ENCODE peak calls at places on chromosomes 3 and 15, in five cellular contexts. One of them, this sample, is unnamed. For H3F3A and H3K4me1, the result is how much of the 10 kb centered on the place peaks cover.

GRCh38 chr3:158847466-158847849 is 45.6 kb downstream of the MFSD1 start:
- DNase-seq in MM.1S: no peak
- DNase-seq in GM23248: peak
- DNase-seq in neural progenitor cell: no peak
- DNase-seq in SK-N-SH: no peak
- DNase-seq in this sample: peak

GRCh38 chr3:111666041-111666735 is 71.0 kb upstream of the ZBED2 start:
- DNase-seq in SK-N-SH: no peak
- DNase-seq in GM23248: peak
- DNase-seq in MM.1S: no peak
- DNase-seq in neural progenitor cell: no peak
- DNase-seq in this sample: peak

GRCh38 chr15:29538110-29538509 is 268.5 kb upstream of the NSMCE3 start:
- DNase-seq in neural progenitor cell: no peak
- DNase-seq in MM.1S: no peak
- DNase-seq in GM23248: no peak
- DNase-seq in SK-N-SH: no peak
- DNase-seq in this sample: no peak

GRCh38 chr3:55488398-55489055 is 1.4 kb upstream of the WNT5A start:
- DNase-seq in GM23248: peak
- DNase-seq in MM.1S: peak
- DNase-seq in SK-N-SH: peak
- DNase-seq in neural progenitor cell: peak
- DNase-seq in this sample: peak

GRCh38 chr15:87477759-87478687 is 778.5 kb downstream of the NTRK3 start:
- DNase-seq in neural progenitor cell: peak
- DNase-seq in MM.1S: no peak
- DNase-seq in SK-N-SH: peak
- DNase-seq in GM23248: peak
- DNase-seq in this sample: peak

GRCh38 chr3:114539525-114539924 is 245.7 kb downstream of the TIGIT start:
- DNase-seq in neural progenitor cell: no peak
- DNase-seq in MM.1S: no peak
- DNase-seq in SK-N-SH: no peak
- DNase-seq in GM23248: no peak
- DNase-seq in this sample: no peak

GRCh38 chr3:111621535-111621934 is 26.4 kb upstream of the ZBED2 start:
- DNase-seq in neural progenitor cell: peak
- DNase-seq in GM23248: no peak
- DNase-seq in MM.1S: no peak
- DNase-seq in SK-N-SH: peak
- DNase-seq in this sample: peak

GRCh38 chr3:61638721-61639120 is 77.3 kb downstream of the PTPRG start:
- DNase-seq in MM.1S: no peak
- DNase-seq in neural progenitor cell: no peak
- DNase-seq in SK-N-SH: no peak
- DNase-seq in GM23248: peak
- DNase-seq in this sample: no peak

GRCh38 chr3:31968927-31969418 is 12.1 kb downstream of the OSBPL10 start:
- DNase-seq in SK-N-SH: no peak
- DNase-seq in GM23248: peak
- DNase-seq in neural progenitor cell: peak
- DNase-seq in MM.1S: no peak
- DNase-seq in this sample: peak

GRCh38 chr3:55906896-55907295 is 419.8 kb upstream of the WNT5A start:
- DNase-seq in GM23248: peak
- DNase-seq in neural progenitor cell: no peak
- DNase-seq in SK-N-SH: no peak
- DNase-seq in MM.1S: no peak
- DNase-seq in this sample: peak

GRCh38 chr15:83854314-83854713 is 200.4 kb downstream of the ADAMTSL3 start:
- DNase-seq in neural progenitor cell: no peak
- DNase-seq in GM23248: no peak
- DNase-seq in MM.1S: no peak
- DNase-seq in SK-N-SH: no peak
- DNase-seq in this sample: peak

GRCh38 chr15:48845123-48845522 is 32.8 kb upstream of the EID1 start:
- DNase-seq in GM23248: no peak
- DNase-seq in MM.1S: no peak
- DNase-seq in neural progenitor cell: no peak
- DNase-seq in SK-N-SH: no peak
- DNase-seq in this sample: no peak

GRCh38 chr3:103410231-103410630 is 975.4 kb downstream of the ZPLD1 start:
- DNase-seq in SK-N-SH: no peak
- DNase-seq in GM23248: no peak
- DNase-seq in neural progenitor cell: peak
- DNase-seq in MM.1S: no peak
- DNase-seq in this sample: no peak

GRCh38 chr3:25783661-25784512 is 644 bp upstream of the NGLY1 start:
- DNase-seq in GM23248: peak
- DNase-seq in SK-N-SH: no peak
- DNase-seq in neural progenitor cell: peak
- DNase-seq in MM.1S: peak
- DNase-seq in this sample: peak

DNA sequence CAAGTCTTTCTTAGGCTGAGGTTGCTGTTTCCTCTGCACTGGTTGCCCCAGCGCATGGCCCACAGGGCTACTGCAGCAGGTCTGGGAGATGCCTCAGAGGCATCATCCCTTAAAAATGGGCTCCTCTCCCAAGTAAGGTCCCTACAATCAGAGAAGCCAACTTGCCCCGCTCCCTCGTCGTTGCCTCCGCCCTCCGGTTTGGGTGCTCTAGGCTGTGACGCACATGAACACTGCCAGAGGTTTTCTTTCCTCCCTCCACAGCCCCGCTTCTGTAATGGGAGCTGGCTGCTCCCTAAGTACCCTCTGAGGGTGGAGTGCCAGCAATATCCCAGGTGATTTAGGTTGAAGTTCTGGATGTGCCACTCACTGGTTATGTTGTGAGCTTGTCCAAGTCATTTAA is 14.0 kb downstream of the MAGEF1 start:
- DNase-seq in GM23248: no peak
- DNase-seq in SK-N-SH: peak
- DNase-seq in neural progenitor cell: no peak
- DNase-seq in MM.1S: no peak
- DNase-seq in this sample: no peak
- H3F3A ChIP-seq in GM23248: under half
- H3F3A ChIP-seq in SK-N-SH: under half
- H3F3A ChIP-seq in neural progenitor cell: under half
- H3F3A ChIP-seq in MM.1S: under half
- H3F3A ChIP-seq in this sample: under half

GRCh38 chr3:11367116-11367781 is 95.1 kb downstream of the ATG7 start:
- DNase-seq in neural progenitor cell: peak
- DNase-seq in GM23248: peak
- DNase-seq in SK-N-SH: no peak
- DNase-seq in MM.1S: no peak
- DNase-seq in this sample: peak
- H2AFZ ChIP-seq in neural progenitor cell: peak
- H2AFZ ChIP-seq in GM23248: peak
- H2AFZ ChIP-seq in SK-N-SH: no peak
- H2AFZ ChIP-seq in MM.1S: no peak
- H2AFZ ChIP-seq in this sample: no peak

GRCh38 chr15:59329091-59329490 is 43.6 kb downstream of the MYO1E start:
- DNase-seq in GM23248: no peak
- DNase-seq in neural progenitor cell: no peak
- DNase-seq in MM.1S: no peak
- DNase-seq in SK-N-SH: no peak
- DNase-seq in this sample: no peak

GRCh38 chr15:59332009-59332408 is 40.7 kb downstream of the MYO1E start:
- DNase-seq in GM23248: no peak
- DNase-seq in neural progenitor cell: no peak
- DNase-seq in SK-N-SH: no peak
- DNase-seq in MM.1S: no peak
- DNase-seq in this sample: no peak

GRCh38 chr15:59327942-59328341 is 44.7 kb downstream of the MYO1E start:
- DNase-seq in SK-N-SH: no peak
- DNase-seq in GM23248: no peak
- DNase-seq in neural progenitor cell: no peak
- DNase-seq in MM.1S: no peak
- DNase-seq in this sample: no peak

GRCh38 chr15:59329570-59330350 is 42.9 kb downstream of the MYO1E start:
- DNase-seq in MM.1S: no peak
- DNase-seq in neural progenitor cell: no peak
- DNase-seq in SK-N-SH: no peak
- DNase-seq in GM23248: peak
- DNase-seq in this sample: peak

DNA sequence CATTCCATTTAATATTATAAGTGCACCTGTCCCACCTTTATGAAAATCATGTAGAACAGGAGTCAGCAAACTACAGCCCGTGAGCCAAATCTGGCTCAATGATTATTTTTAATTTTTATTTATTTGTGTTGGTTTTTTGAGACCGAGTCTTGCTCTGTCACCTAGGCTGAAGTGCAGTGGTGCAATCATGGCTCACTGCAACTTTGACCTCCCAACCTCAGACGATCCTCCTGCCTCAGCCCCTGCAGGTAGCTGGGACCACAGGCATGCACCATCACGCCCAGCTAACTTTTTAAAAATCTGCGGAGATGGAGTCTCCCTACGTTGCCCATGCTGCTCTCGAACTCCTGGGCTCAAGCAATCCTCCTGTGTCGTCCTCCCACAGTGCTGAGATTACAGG is 42.0 kb downstream of the MYO1E start:
- DNase-seq in neural progenitor cell: no peak
- DNase-seq in GM23248: no peak
- DNase-seq in SK-N-SH: no peak
- DNase-seq in MM.1S: no peak
- DNase-seq in this sample: no peak
- H3K4me1 ChIP-seq in neural progenitor cell: under half
- H3K4me1 ChIP-seq in GM23248: under half
- H3K4me1 ChIP-seq in SK-N-SH: under half
- H3K4me1 ChIP-seq in MM.1S: under half
- H3K4me1 ChIP-seq in this sample: under half

GRCh38 chr3:29271501-29271900 is 9.4 kb upstream of the RBMS3 start:
- DNase-seq in MM.1S: no peak
- DNase-seq in SK-N-SH: no peak
- DNase-seq in neural progenitor cell: no peak
- DNase-seq in GM23248: no peak
- DNase-seq in this sample: no peak

GRCh38 chr3:29270752-29271151 is 10.1 kb upstream of the RBMS3 start:
- DNase-seq in GM23248: no peak
- DNase-seq in neural progenitor cell: no peak
- DNase-seq in SK-N-SH: no peak
- DNase-seq in MM.1S: no peak
- DNase-seq in this sample: no peak

GRCh38 chr3:29275309-29275708 is 5.6 kb upstream of the RBMS3 start:
- DNase-seq in MM.1S: no peak
- DNase-seq in GM23248: peak
- DNase-seq in SK-N-SH: no peak
- DNase-seq in neural progenitor cell: no peak
- DNase-seq in this sample: no peak

GRCh38 chr3:29277249-29277648 is 3.6 kb upstream of the RBMS3 start:
- DNase-seq in MM.1S: no peak
- DNase-seq in GM23248: no peak
- DNase-seq in SK-N-SH: no peak
- DNase-seq in neural progenitor cell: no peak
- DNase-seq in this sample: no peak

DNA sequence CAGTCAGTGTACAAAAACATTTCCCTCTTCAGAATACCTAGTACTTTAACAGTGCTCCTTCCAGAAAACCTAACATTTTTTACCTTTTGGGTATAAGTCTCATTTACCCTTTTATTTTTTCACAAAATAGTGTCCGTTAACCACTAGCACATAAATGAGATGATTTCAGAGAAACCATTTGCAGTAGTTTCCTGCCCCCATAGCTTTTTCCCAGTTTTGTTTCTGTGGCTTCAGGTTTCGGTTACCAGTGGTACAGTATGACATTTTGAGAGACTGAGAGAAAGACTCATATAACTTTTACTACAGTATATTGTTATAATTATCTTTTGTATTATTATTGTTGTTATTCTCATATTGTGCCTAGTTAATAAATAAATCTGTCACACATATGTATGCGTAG is 6.2 kb upstream of the RBMS3 start:
- DNase-seq in neural progenitor cell: no peak
- DNase-seq in MM.1S: no peak
- DNase-seq in GM23248: no peak
- DNase-seq in SK-N-SH: no peak
- DNase-seq in this sample: no peak
- H3F3A ChIP-seq in neural progenitor cell: under half
- H3F3A ChIP-seq in MM.1S: under half
- H3F3A ChIP-seq in GM23248: under half
- H3F3A ChIP-seq in SK-N-SH: under half
- H3F3A ChIP-seq in this sample: under half

GRCh38 chr3:120742198-120743080 is at the start of the genes GTF2E1 and RABL3:
- DNase-seq in GM23248: peak
- DNase-seq in SK-N-SH: peak
- DNase-seq in neural progenitor cell: peak
- DNase-seq in MM.1S: peak
- DNase-seq in this sample: peak

GRCh38 chr3:120741320-120741719 is 996 bp downstream of the RABL3 start:
- DNase-seq in MM.1S: no peak
- DNase-seq in neural progenitor cell: no peak
- DNase-seq in SK-N-SH: peak
- DNase-seq in GM23248: no peak
- DNase-seq in this sample: peak

GRCh38 chr3:120743556-120744195 is 1.1 kb downstream of the GTF2E1 start:
- DNase-seq in MM.1S: no peak
- DNase-seq in neural progenitor cell: no peak
- DNase-seq in GM23248: peak
- DNase-seq in SK-N-SH: no peak
- DNase-seq in this sample: peak

GRCh38 chr3:120743081-120743365 is 479 bp downstream of the GTF2E1 start:
- DNase-seq in GM23248: peak
- DNase-seq in neural progenitor cell: no peak
- DNase-seq in SK-N-SH: no peak
- DNase-seq in MM.1S: no peak
- DNase-seq in this sample: peak

DNA sequence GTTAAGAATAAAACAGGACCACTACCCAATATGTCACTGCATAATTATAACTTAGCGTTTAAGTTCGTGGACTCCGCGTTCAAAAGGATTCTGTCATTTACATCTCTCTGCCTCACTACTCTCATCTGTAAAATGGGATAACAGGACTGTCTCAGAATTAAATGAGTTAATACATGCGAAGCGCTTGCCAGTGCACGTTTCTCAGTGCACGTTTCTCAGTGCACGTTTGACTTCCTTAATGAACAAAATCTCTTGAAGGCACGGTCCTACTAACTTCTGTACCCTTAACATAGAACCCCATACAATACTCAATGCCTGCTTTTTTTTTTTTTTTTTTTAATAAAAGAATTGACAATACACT is 499 bp downstream of the RABL3 start:
- DNase-seq in neural progenitor cell: no peak
- DNase-seq in SK-N-SH: no peak
- DNase-seq in GM23248: peak
- DNase-seq in MM.1S: no peak
- DNase-seq in this sample: no peak
- H2AFZ ChIP-seq in neural progenitor cell: peak
- H2AFZ ChIP-seq in SK-N-SH: peak
- H2AFZ ChIP-seq in GM23248: peak
- H2AFZ ChIP-seq in MM.1S: peak
- H2AFZ ChIP-seq in this sample: peak

DNA sequence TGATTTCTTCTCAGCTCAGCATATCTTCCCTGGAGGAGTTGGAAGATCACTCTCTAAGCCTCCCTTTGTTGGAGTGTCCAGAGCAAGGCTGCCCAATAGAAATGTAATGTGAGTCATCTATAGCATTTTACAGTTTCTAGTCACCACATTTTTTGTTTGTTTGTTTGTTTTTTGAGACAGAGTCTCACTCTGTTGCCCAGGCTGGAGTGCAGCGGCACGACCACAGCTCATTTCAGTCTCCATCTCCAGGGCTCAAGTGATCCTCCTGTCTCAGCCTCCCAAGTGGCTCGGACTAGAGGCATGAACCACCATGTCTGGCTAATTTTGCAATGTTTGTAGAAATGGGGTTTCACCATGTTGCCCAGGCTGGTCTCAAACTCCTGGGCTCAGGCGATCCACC is 21.3 kb downstream of the KLHL6 start:
- DNase-seq in SK-N-SH: no peak
- DNase-seq in neural progenitor cell: no peak
- DNase-seq in MM.1S: no peak
- DNase-seq in GM23248: peak
- DNase-seq in this sample: peak
- H3K4me1 ChIP-seq in SK-N-SH: under half
- H3K4me1 ChIP-seq in neural progenitor cell: under half
- H3K4me1 ChIP-seq in MM.1S: half or more
- H3K4me1 ChIP-seq in GM23248: under half
- H3K4me1 ChIP-seq in this sample: under half

This sample was measured in PC-3.